ENCODE peak calls at places on chromosomes 1 and 21, in six cellular contexts. D is foreskin fibroblast, M is OCI-LY7, Y is heart right ventricle, F is endodermal cell, S is cardiac muscle cell. K is an unnamed sample.

GRCh38 chr1:2602866-2603520 is 16.4 kb downstream of the PRXL2B start:
- DNase-seq in D (no peak), M (no peak), Y (no peak), F (peak), S (no peak), K (no peak)

GRCh38 chr1:59601811-59602210 is 212.9 kb upstream of the HOOK1 start:
- DNase-seq in D (no peak), M (no peak), Y (no peak), F (no peak), S (no peak), K (no peak)

GRCh38 chr1:202663141-202663540 is 47.1 kb downstream of the SYT2 start:
- DNase-seq in D (no peak), M (no peak), Y (no peak), F (no peak), S (no peak), K (no peak)

GRCh38 chr1:156153362-156153761 is at the start of gene SEMA4A:
- DNase-seq in D (no peak), M (no peak), Y (no peak), F (no peak), S (no peak), K (no peak)

GRCh38 chr1:89516055-89516454 is 8.6 kb upstream of the LRRC8B start:
- DNase-seq in D (peak), M (no peak), Y (no peak), F (peak), S (no peak), K (peak)

GRCh38 chr1:32816676-32817158 is 441 bp downstream of the YARS1 start:
- DNase-seq in D (peak), M (no peak), Y (peak), F (no peak), S (peak), K (peak)

GRCh38 chr1:226945106-226945857 is 5.2 kb downstream of the COQ8A start:
- DNase-seq in D (no peak), M (no peak), Y (no peak), F (peak), S (no peak), K (no peak)

GRCh38 chr21:37153935-37154350 is 80.9 kb downstream of the TTC3 start:
- DNase-seq in D (no peak), M (no peak), Y (peak), F (no peak), S (no peak), K (peak)

GRCh38 chr1:28928306-28928987 is 14.1 kb downstream of the EPB41 start:
- DNase-seq in D (no peak), M (peak), Y (no peak), F (no peak), S (no peak), K (no peak)

GRCh38 chr1:8015036-8015808 is 10.9 kb downstream of the ERRFI1 start:
- DNase-seq in D (peak), M (peak), Y (peak), F (peak), S (peak), K (peak)

GRCh38 chr1:58575831-58576726 is 973 bp downstream of the TACSTD2 start:
- DNase-seq in D (no peak), M (no peak), Y (no peak), F (no peak), S (no peak), K (no peak)
- H3K4me3 ChIP-seq in D (no peak), M (no peak), Y (peak), F (no peak), S (no peak), K (no peak)

DNA sequence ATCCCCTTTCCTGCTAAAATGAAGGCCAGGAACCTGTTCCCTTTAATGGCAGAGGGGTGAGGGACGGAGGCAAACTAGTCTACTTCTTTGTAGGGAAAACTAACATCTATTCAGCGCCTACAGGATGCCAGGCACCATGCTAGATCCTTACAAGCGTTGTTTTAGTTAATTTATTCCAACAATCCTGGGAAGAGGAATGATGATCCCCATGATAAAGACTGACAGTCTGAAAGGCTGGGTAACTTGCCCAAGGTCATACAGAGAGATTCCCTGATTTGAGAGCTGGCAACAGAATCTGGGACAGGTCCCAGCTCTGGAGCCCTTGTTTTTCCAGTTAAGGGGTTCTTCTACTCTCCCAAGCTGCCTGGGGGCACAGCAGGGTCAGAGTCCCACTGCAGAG is 662 bp upstream of the E2F2 start:
- DNase-seq in D (no peak), M (no peak), Y (no peak), F (no peak), S (no peak), K (no peak)
- H3K4me3 ChIP-seq in D (peak), M (peak), Y (peak), F (peak), S (peak), K (peak)

GRCh38 chr1:158117854-158118691 is 62.6 kb upstream of the CD1D start:
- DNase-seq in D (peak), M (peak), Y (peak), F (peak), S (peak), K (peak)
- H3K4me3 ChIP-seq in D (peak), M (no peak), Y (peak), F (no peak), S (no peak), K (peak)

DNA sequence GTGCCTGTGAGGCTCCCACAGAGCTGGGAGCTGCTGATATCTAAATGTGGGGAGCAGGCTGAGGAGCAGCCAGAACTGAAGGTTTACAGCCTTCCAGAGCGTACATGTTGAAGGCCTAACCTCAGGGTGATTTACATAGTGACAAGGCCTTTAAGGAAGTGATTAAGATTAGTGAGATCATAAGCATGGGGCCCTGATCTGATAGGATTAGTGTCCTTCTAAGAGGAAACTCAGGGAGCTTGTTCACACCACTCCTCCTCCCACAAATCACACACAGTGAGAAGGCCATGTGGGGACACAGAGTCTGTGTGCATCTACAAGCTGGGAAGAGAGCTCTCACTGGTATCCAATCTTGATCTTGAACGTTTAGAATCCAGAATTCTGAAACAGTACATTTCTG is 92.3 kb upstream of the NBPF6 start:
- DNase-seq in D (no peak), M (no peak), Y (no peak), F (no peak), S (no peak), K (no peak)
- H3K4me3 ChIP-seq in D (no peak), M (no peak), Y (no peak), F (no peak), S (no peak), K (no peak)

DNA sequence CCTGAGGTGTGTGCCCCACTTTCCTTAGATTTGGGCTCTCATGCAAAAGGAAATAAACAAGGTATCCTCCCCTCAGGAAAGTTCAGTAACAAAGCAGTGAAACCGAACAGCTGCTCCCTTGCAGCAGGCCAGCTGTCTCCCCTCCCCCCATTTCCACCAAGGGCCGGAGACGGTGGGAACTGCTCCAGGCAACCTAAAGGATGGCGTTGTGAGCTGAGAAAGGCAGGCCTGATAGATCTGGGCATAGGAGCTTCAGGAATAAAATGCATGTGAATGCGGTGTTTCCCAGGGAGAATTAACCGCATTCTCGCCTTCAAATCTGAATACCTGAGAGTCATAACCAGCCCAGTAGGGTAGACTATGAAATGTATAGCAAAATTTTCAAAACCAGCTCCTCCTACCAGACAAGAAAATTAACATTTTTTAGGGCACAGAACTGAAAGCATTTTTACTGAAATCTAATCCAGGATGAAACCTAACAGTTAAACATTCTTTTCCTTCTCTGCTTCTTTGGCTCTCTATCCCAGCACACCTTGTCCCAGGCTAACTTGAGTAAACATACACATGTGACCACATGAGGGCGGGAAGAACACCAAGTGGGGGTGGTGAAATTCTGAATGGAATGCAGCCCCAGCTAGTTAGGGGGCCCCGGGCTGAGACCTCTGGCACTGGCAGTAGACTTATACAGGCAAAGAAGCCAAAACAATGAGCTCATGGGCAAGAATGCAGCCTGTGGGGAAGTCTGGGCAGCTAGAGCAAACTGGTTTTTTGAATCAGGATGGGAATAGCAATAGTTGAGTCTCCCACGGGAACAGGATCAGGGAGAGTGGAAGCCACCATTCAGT is 11.5 kb downstream of the MCL1 start:
- DNase-seq in D (peak), M (peak), Y (peak), F (peak), S (peak), K (peak)
- H3K4me3 ChIP-seq in D (peak), M (peak), Y (peak), F (peak), S (peak), K (no peak)

GRCh38 chr1:192812420-192813209 is 3.8 kb downstream of the RGS2 start:
- DNase-seq in D (no peak), M (no peak), Y (no peak), F (no peak), S (no peak), K (peak)

GRCh38 chr1:192808588-192809285 is at the start of gene RGS2:
- DNase-seq in D (peak), M (peak), Y (peak), F (peak), S (peak), K (peak)

GRCh38 chr1:192811594-192812239 is 2.9 kb downstream of the RGS2 start:
- DNase-seq in D (no peak), M (no peak), Y (no peak), F (no peak), S (no peak), K (no peak)

GRCh38 chr1:192809286-192810252 is 730 bp downstream of the RGS2 start:
- DNase-seq in D (peak), M (peak), Y (peak), F (no peak), S (peak), K (peak)

GRCh38 chr1:192810253-192810880 is 1.5 kb downstream of the RGS2 start:
- DNase-seq in D (no peak), M (peak), Y (peak), F (peak), S (no peak), K (peak)
- H3K4me3 ChIP-seq in D (peak), M (peak), Y (peak), F (peak), S (peak), K (peak)